ENCODE peak calls at places on chromosomes 16 and 17, in five cellular contexts. S, Y, A, M and Q are unnamed samples. For H3F3A, the result is how much of the 10 kb centered on the place peaks cover.

GRCh38 chr16:65667013-65667578 is 545.2 kb upstream of the CDH11 start:
- DNase-seq in S (peak), Y (peak), A (peak), M (peak), Q (no peak)

GRCh38 chr17:27944546-27945332 is 51.6 kb upstream of the LYRM9 start:
- DNase-seq in S (no peak), Y (no peak), A (peak), M (no peak), Q (no peak)

GRCh38 chr17:80886641-80887573 is 104.7 kb upstream of the CHMP6 start:
- DNase-seq in S (no peak), Y (no peak), A (no peak), M (no peak), Q (no peak)

GRCh38 chr16:6863135-6863534 is 469.5 kb upstream of the RBFOX1 start:
- DNase-seq in S (peak), Y (no peak), A (no peak), M (no peak), Q (no peak)

GRCh38 chr16:21190013-21190412 is 21.4 kb downstream of the ZP2 start:
- DNase-seq in S (no peak), Y (no peak), A (no peak), M (no peak), Q (no peak)

GRCh38 chr16:58649707-58650106 is 20.1 kb upstream of the CNOT1 start:
- DNase-seq in S (no peak), Y (no peak), A (no peak), M (no peak), Q (no peak)

GRCh38 chr16:53224932-53225533 is 170.2 kb downstream of the CHD9 start:
- DNase-seq in S (no peak), Y (peak), A (no peak), M (peak), Q (peak)

GRCh38 chr17:75637143-75637538 is 3.9 kb downstream of the SMIM5 start:
- DNase-seq in S (no peak), Y (no peak), A (no peak), M (no peak), Q (no peak)

GRCh38 chr17:32795339-32795979 is 81.5 kb downstream of the MYO1D start:
- DNase-seq in S (no peak), Y (no peak), A (no peak), M (no peak), Q (no peak)

GRCh38 chr16:69926241-69926640 is 24.9 kb upstream of the CLEC18A start:
- DNase-seq in S (no peak), Y (no peak), A (no peak), M (no peak), Q (no peak)

GRCh38 chr16:4687946-4688673 is 5.3 kb upstream of the NUDT16L1 start:
- DNase-seq in S (no peak), Y (no peak), A (no peak), M (no peak), Q (no peak)

GRCh38 chr17:27540300-27541105 is 84.3 kb downstream of the KSR1 start:
- DNase-seq in S (no peak), Y (peak), A (no peak), M (peak), Q (no peak)

GRCh38 chr16:69595127-69596036 is 29.6 kb downstream of the NFAT5 start:
- DNase-seq in S (no peak), Y (peak), A (no peak), M (peak), Q (no peak)

GRCh38 chr17:72657467-72658317 is 434.8 kb downstream of the SLC39A11 start:
- DNase-seq in S (no peak), Y (peak), A (peak), M (peak), Q (no peak)

GRCh38 chr17:11950771-11951519 is 46.3 kb downstream of the ZNF18 start:
- DNase-seq in S (no peak), Y (peak), A (no peak), M (peak), Q (no peak)

GRCh38 chr16:28621756-28622155 is 11.9 kb upstream of the SULT1A1 start:
- DNase-seq in S (no peak), Y (no peak), A (no peak), M (no peak), Q (no peak)

GRCh38 chr17:63848834-63849689 is 6.6 kb upstream of the SMARCD2 start:
- DNase-seq in S (peak), Y (peak), A (peak), M (peak), Q (peak)

GRCh38 chr17:81927145-81927652 is 336 bp downstream of the MAFG start:
- DNase-seq in S (no peak), Y (no peak), A (no peak), M (no peak), Q (no peak)

GRCh38 chr17:17356149-17356930 is 53.2 kb downstream of the NT5M start:
- DNase-seq in S (peak), Y (peak), A (peak), M (peak), Q (peak)

GRCh38 chr16:51382215-51382614 is 231.1 kb upstream of the SALL1 start:
- DNase-seq in S (no peak), Y (no peak), A (no peak), M (no peak), Q (no peak)

GRCh38 chr16:23268561-23268960 is 33.5 kb upstream of the SCNN1B start:
- DNase-seq in S (no peak), Y (no peak), A (no peak), M (no peak), Q (no peak)

GRCh38 chr16:53417011-53417410 is 17.3 kb upstream of the RBL2 start:
- DNase-seq in S (no peak), Y (no peak), A (peak), M (peak), Q (no peak)

GRCh38 chr16:69311533-69312388 is 611 bp downstream of the VPS4A start:
- DNase-seq in S (peak), Y (peak), A (peak), M (peak), Q (peak)

GRCh38 chr16:53446090-53446489 is 11.8 kb downstream of the RBL2 start:
- DNase-seq in S (no peak), Y (no peak), A (no peak), M (no peak), Q (peak)

GRCh38 chr17:39153541-39154111 is 2.2 kb upstream of the PLXDC1 start:
- DNase-seq in S (peak), Y (peak), A (peak), M (peak), Q (peak)

GRCh38 chr17:39151680-39152058 is 232 bp upstream of the PLXDC1 start:
- DNase-seq in S (no peak), Y (no peak), A (no peak), M (peak), Q (no peak)

GRCh38 chr17:39152134-39152884 is 872 bp upstream of the PLXDC1 start:
- DNase-seq in S (peak), Y (no peak), A (no peak), M (no peak), Q (no peak)

GRCh38 chr17:39150104-39150634 is 1.3 kb downstream of the PLXDC1 start:
- DNase-seq in S (no peak), Y (no peak), A (no peak), M (no peak), Q (no peak)

DNA sequence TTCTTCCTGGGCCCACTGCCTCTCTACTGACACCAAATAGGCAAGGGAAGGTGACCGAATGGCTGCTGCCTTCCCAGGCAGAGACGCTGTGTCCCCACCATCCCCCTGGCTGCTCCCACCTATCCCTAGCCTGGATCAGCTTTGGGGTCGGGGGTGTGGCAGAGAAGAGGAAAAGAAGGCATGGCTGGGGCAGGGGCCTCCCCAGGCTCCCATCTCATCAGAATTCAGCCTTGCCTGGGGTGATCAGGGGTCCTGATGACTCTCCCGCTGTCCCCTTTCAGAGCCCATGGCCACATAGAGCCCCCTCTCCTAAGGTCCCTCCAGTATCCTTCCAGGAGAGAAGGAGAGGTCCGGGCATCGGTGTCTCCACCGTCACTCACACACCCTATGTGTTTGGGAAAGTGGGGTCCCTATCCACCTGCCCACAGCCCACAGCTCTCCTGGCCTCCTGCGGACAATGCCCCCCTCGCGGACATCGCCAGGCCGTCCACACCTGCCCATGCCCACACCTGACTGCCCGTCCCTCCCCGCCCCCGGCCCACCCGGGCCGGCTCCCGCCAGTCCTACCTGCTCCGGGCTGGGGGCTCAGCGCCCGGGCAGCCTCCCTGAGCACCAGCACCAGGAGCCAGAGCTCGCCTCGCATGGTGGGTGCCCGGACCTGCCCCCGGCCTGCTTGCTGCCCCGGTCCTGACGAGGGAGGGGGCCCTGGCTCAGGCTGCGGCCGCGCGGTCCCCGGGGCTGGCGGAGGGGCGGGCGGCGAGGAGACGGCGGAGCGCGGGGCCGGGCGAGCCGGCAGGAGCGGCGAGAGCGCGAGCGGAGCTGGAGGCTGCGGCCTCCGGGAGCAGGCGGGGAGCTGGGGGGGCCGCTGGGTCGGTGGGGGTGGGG is at the start of gene PLXDC1:
- DNase-seq in S (peak), Y (no peak), A (no peak), M (peak), Q (no peak)
- TF ChIP-seq EZH2 in S (peak), Y (no peak), A (no peak), M (no peak), Q (no peak)

DNA sequence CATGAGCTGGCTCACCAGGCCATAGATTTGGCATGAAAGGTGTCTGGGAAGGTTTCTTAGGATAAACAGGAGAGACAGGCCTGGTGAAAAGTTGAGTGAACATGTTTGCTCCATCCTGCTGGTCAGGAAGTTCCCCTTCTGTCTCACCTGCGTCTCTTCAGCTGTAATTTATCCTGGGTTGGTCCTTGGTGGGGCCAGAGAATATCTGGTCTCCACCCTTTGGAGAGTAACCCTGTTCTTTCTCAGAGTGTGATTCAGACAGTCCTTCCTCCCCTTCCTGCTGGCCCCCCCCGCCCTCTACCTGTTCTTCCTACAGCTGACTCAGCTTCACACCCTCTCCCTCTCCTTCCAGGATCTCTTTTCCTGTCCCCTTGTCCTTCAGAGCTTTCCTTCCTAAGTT is 17.1 kb downstream of the MINK1 start:
- DNase-seq in S (no peak), Y (peak), A (no peak), M (no peak), Q (no peak)
- H3F3A ChIP-seq in S (under half), Y (under half), A (under half), M (under half), Q (under half)

DNA sequence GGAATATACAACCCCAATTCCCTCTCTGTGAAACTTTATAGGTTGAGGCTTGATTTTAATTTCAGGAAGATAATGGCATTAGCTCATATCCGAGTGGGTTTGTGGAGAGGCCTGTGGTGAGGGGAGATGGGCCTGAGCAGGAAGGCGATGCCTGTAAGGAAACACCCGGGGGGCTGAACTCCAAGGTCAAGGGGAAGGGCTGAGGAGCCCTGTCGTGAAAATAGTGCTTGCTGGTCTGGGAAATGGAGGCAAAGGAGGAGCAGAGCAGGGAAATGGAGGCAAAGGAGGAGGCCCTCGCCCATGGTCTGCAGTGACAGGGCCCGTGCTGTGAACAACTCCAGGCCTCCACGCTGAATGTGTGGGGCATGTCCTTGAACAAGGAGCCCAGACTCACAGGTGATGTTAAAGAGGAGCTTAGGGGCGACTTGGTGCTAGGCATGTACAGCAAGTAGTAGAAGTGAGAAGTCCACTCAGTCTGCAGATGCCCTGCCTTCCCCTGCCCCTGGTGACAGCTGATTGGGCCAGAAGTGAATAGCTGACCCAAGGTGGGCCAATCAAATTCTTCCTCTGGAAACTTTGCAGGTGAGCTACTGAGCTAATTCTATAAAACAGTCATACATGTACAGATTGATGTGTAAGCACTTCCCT is 38.1 kb downstream of the MRPS23 start:
- DNase-seq in S (no peak), Y (peak), A (peak), M (no peak), Q (no peak)
- TF ChIP-seq EZH2phosphoT487 in S (no peak), Y (no peak), A (no peak), M (no peak), Q (no peak)

GRCh38 chr16:12900599-12901203 is 697 bp upstream of the SHISA9 start:
- DNase-seq in S (peak), Y (no peak), A (peak), M (no peak), Q (no peak)
- TF ChIP-seq EZH2 in S (no peak), Y (no peak), A (peak), M (no peak), Q (no peak)

GRCh38 chr17:50070908-50071680 is 15.2 kb downstream of the ITGA3 start:
- DNase-seq in S (no peak), Y (no peak), A (no peak), M (no peak), Q (no peak)
- H3F3A ChIP-seq in S (under half), Y (under half), A (under half), M (under half), Q (under half)

GRCh38 chr16:67475051-67475450 is 5.9 kb downstream of the ATP6V0D1 start:
- DNase-seq in S (no peak), Y (no peak), A (no peak), M (no peak), Q (no peak)

GRCh38 chr16:67481561-67482259 is 753 bp upstream of the ATP6V0D1 start:
- DNase-seq in S (no peak), Y (no peak), A (peak), M (peak), Q (peak)

GRCh38 chr16:67480833-67481560 is at the start of gene ATP6V0D1:
- DNase-seq in S (peak), Y (peak), A (peak), M (peak), Q (peak)

GRCh38 chr16:67474551-67474950 is 6.4 kb downstream of the ATP6V0D1 start:
- DNase-seq in S (no peak), Y (no peak), A (no peak), M (no peak), Q (no peak)

DNA sequence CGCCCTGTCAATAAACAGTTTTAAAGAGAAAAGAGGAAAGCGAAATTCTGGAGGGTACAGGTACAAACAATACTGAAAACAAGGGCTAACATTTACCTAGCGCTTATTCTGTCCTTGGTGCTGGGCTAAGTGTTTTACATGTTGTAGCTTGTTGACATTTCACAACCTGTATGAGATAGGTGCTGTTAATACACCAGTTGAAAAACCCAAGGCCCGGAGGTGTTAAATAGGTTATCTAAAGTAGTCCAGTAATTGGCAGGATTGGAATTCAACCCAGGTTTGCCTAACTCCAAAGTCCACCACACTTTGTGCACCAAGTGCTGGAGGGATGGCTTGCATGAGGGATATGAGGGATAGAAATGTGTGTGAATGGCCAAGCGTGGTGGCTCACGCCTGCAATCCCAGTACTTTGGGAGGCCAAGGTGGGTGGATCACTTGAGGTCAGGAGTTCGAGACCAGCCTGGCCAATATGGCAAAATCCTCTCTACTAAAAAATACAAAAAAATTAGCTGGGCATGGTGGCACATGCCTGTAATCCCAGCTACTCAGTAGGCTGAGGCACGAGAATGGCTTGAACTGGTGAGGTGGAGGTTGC is 2.9 kb downstream of the ATP6V0D1 start:
- DNase-seq in S (no peak), Y (no peak), A (no peak), M (no peak), Q (no peak)
- TF ChIP-seq EZH2phosphoT487 in S (no peak), Y (no peak), A (no peak), M (no peak), Q (no peak)